ENCODE peak calls at places on chromosomes 3 and 15, in four cellular contexts. D, I, H and J are unnamed samples.

GRCh38 chr15:71337197-71337845 is 222.1 kb downstream of the THSD4 start:
- DNase-seq in D (no peak), H (no peak), I (peak; percentile 19), J (no peak)

GRCh38 chr3:37556789-37557301 is 304.8 kb upstream of the CTDSPL start:
- DNase-seq in D (no peak), I (no peak), H (no peak), J (no peak)

GRCh38 chr3:158105710-158106438 is at the start of gene SHOX2:
- DNase-seq in D (no peak), H (no peak), I (peak; percentile 70), J (peak; percentile 72)

GRCh38 chr15:79965836-79966630 is 5.0 kb downstream of the BCL2A1 start:
- DNase-seq in H (no peak), I (no peak), D (no peak), J (no peak)

GRCh38 chr15:32659340-32659831 is 17.9 kb downstream of the SCG5 start:
- DNase-seq in D (peak; percentile 31), H (no peak), I (no peak), J (no peak)

GRCh38 chr3:133426721-133427120 is 26.9 kb downstream of the BFSP2 start:
- DNase-seq in I (no peak), H (no peak), D (no peak), J (no peak)

GRCh38 chr15:73924258-73924921 is 1.9 kb upstream of the LOXL1 start:
- DNase-seq in I (no peak), H (no peak), D (no peak), J (no peak)

GRCh38 chr3:78889345-78889744 is 878.5 kb downstream of the ROBO1 start:
- DNase-seq in H (no peak), I (no peak), D (no peak), J (no peak)

GRCh38 chr3:72903004-72903403 is 15.2 kb downstream of the GXYLT2 start:
- DNase-seq in H (no peak), I (no peak), D (no peak), J (no peak)

GRCh38 chr3:57998366-57999283 is 9.6 kb upstream of the FLNB start:
- DNase-seq in H (no peak), I (no peak), D (peak; percentile 42), J (peak; percentile 71)

GRCh38 chr3:153463895-153464294 is 301.9 kb downstream of the RAP2B start:
- DNase-seq in I (no peak), D (no peak), H (peak; percentile 16), J (no peak)

GRCh38 chr3:188950832-188951489 is 220.8 kb upstream of the TPRG1 start:
- DNase-seq in I (no peak), D (no peak), H (no peak), J (no peak)

GRCh38 chr3:160808838-160809237 is 52.8 kb downstream of the PPM1L start:
- DNase-seq in H (no peak), D (no peak), I (no peak), J (no peak)

GRCh38 chr3:70312336-70312735 is at the start of gene MDFIC2:
- DNase-seq in D (no peak), I (peak; percentile 19), H (no peak), J (no peak)

GRCh38 chr15:60721706-60722105 is 242.8 kb upstream of the ICE2 start:
- DNase-seq in I (no peak), H (no peak), D (no peak), J (no peak)

GRCh38 chr3:138127636-138128365 is 4.4 kb downstream of the A4GNT start:
- DNase-seq in D (no peak), H (no peak), I (no peak), J (no peak)

GRCh38 chr3:194139977-194140351 is 4.0 kb downstream of the HES1 start:
- DNase-seq in I (no peak), H (no peak), D (no peak), J (no peak)

GRCh38 chr3:3589715-3590130 is 209.5 kb upstream of the LRRN1 start:
- DNase-seq in D (no peak), H (peak; percentile 52), I (no peak), J (no peak)

DNA sequence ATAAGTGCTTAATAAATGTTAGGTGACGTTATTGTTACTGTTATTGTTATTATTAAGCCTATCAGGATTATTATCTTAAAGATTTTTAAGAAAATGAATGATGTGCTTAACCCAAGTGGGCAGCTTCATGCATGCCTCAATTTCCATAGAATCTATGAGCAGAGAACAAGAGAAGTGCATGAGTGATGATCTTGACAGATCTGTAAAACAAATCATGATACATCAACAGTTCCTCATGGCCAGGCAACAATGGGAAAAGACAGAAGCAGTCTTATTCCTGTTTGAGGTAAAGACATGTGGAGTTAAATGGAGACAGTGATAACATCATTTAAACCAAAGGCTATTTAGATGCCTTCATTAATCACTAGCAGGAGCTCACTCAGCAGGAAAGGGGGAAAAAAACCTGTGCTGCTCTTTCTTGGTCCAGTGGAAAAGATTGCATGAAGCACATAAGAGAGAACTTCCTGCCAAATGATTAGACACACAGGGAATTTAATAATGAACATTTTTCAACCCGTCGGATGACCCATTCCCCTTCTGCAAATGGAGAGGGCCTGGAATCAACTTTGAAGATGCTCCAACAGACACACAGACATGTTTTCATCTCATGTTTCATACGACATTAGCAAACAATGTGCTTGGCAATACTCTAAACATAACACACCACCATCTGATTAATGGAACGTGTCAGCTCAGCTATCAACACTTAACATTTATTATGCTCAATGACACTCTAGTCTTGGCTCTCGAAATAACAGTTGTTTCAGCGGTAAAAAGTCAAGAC is 212.2 kb upstream of the LRRN1 start:
- DNase-seq in H (no peak), I (no peak), D (no peak), J (no peak)
- TF ChIP-seq USF1 in H (no peak), I (no peak), D (no peak), J (no peak)

GRCh38 chr15:89817701-89818280 is 3.1 kb upstream of the ANPEP start:
- DNase-seq in D (no peak), I (no peak), H (no peak), J (no peak)
- TF ChIP-seq USF1 in D (no peak), I (no peak), H (no peak), J (no peak)

GRCh38 chr3:171192176-171192854 is 165.8 kb upstream of the SLC2A2 start:
- DNase-seq in I (no peak), D (no peak), H (no peak), J (peak; percentile 60)

GRCh38 chr3:171187706-171188290 is 161.3 kb upstream of the SLC2A2 start:
- DNase-seq in D (peak; percentile 48), H (no peak), I (no peak), J (peak; percentile 63)

GRCh38 chr3:171189394-171189793 is 162.9 kb upstream of the SLC2A2 start:
- DNase-seq in H (peak; percentile 46), I (no peak), D (no peak), J (no peak)

GRCh38 chr3:171193693-171194092 is 167.2 kb upstream of the SLC2A2 start:
- DNase-seq in D (no peak), H (no peak), I (no peak), J (no peak)

DNA sequence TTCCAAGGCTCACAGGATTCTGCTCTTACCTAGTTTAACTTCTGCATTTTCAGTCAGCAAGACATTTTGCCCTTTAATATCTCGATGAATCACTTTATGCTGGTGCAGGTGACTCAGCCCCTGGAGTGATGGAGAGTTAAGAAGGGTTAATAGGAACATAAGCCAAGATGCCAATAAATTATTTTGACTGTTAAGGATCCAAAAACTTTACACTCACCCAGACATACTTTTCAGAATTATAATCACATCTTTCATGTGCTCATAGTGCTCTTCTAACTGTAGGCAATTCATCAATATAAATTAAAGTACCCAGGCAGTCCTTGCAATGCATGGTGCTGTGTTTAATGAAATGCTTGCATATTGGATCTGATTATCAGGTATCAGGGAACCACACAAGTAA is 164.1 kb upstream of the SLC2A2 start:
- DNase-seq in I (no peak), D (no peak), H (no peak), J (no peak)
- TF ChIP-seq USF1 in I (no peak), D (no peak), H (no peak), J (no peak)

GRCh38 chr3:50913279-50913678 is 238.6 kb downstream of the DOCK3 start:
- DNase-seq in D (no peak), I (no peak), H (no peak), J (no peak)
- TF ChIP-seq USF1 in D (no peak), I (no peak), H (no peak), J (no peak)

GRCh38 chr3:25430942-25431570 is 3.0 kb downstream of the RARB start:
- DNase-seq in H (no peak), D (no peak), I (no peak), J (no peak)
- TF ChIP-seq USF1 in H (no peak), D (no peak), I (no peak), J (no peak)

DNA sequence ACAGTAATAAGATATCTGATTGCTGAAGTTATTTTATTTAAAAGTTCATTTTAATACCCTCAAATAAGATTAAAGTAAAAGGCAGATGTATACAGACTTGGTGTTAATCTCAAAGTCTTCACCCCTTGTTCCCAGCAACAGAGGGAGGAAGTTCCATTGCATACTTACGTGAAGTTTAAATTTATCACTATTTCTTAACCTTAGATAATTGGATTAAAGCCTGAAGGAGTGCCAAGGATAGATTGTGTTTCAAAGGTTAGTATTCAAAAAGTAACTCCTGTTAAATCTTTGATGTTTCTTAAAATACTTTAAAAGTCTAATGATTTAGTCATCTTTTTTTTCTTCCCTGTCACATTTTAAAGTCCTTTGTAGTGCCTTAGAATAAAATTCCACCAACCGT is 39.3 kb downstream of the ATP1B3 start:
- DNase-seq in H (no peak), I (no peak), D (no peak), J (no peak)
- TF ChIP-seq USF1 in H (no peak), I (no peak), D (no peak), J (no peak)

GRCh38 chr15:31313223-31313622 is 13.4 kb upstream of the KLF13 start:
- DNase-seq in I (no peak), H (no peak), D (no peak), J (no peak)
- TF ChIP-seq USF1 in I (no peak), H (no peak), D (no peak), J (no peak)

GRCh38 chr3:149605902-149606301 is 51.9 kb downstream of the WWTR1 start:
- DNase-seq in H (no peak), I (no peak), D (no peak), J (no peak)

GRCh38 chr3:149604125-149604851 is 53.5 kb downstream of the WWTR1 start:
- DNase-seq in H (no peak), D (no peak), I (peak; percentile 36), J (no peak)

GRCh38 chr3:149599236-149599635 is 58.6 kb downstream of the WWTR1 start:
- DNase-seq in I (no peak), D (no peak), H (no peak), J (no peak)

GRCh38 chr3:149600619-149601018 is 57.2 kb downstream of the WWTR1 start:
- DNase-seq in D (no peak), I (no peak), H (no peak), J (no peak)

GRCh38 chr3:149603126-149604074 is 54.4 kb downstream of the WWTR1 start:
- DNase-seq in I (no peak), D (no peak), H (no peak), J (no peak)
- TF ChIP-seq USF1 in I (no peak), D (no peak), H (no peak), J (no peak)